ENCODE peak calls at places on chromosomes 2 and 18, in six cellular contexts. W, M, F, B, I and E are unnamed samples.

GRCh38 chr18:59056706-59057492 is 82.8 kb upstream of the SEC11C start:
- DNase-seq in W (peak; percentile 54), M (peak; percentile 39), F (peak; percentile 46), B (peak; percentile 32), I (peak; percentile 36), E (peak; percentile 32)

GRCh38 chr2:42752299-42752698 is 11.6 kb downstream of the OXER1 start:
- DNase-seq in W (no peak), M (no peak), F (no peak), B (no peak), I (no peak), E (no peak)

GRCh38 chr2:237876056-237876439 is 16.6 kb downstream of the RAMP1 start:
- DNase-seq in W (no peak), M (no peak), F (no peak), B (no peak), I (no peak), E (no peak)

GRCh38 chr2:72350852-72351251 is 203.2 kb upstream of the CYP26B1 start:
- DNase-seq in W (no peak), M (no peak), F (no peak), B (no peak), I (no peak), E (no peak)

GRCh38 chr18:903703-904102 is 968 bp upstream of the ADCYAP1 start:
- DNase-seq in W (no peak), M (peak; percentile 75), F (no peak), B (no peak), I (no peak), E (no peak)

GRCh38 chr2:200219400-200220113 is 86.9 kb upstream of the SPATS2L start:
- DNase-seq in W (no peak), M (no peak), F (no peak), B (no peak), I (peak; percentile 72), E (no peak)

GRCh38 chr2:61396005-61396404 is 74.9 kb downstream of the USP34 start:
- DNase-seq in W (no peak), M (no peak), F (no peak), B (no peak), I (peak; percentile 23), E (no peak)

GRCh38 chr2:236769981-236770671 is 200.5 kb downstream of the ACKR3 start:
- DNase-seq in W (no peak), M (no peak), F (peak; percentile 33), B (no peak), I (no peak), E (no peak)

GRCh38 chr18:70384181-70384790 is 95.4 kb downstream of the SOCS6 start:
- DNase-seq in W (no peak), M (no peak), F (no peak), B (no peak), I (peak; percentile 72), E (no peak)

GRCh38 chr2:166240387-166241313 is 112.8 kb upstream of the SCN1A start:
- DNase-seq in W (no peak), M (no peak), F (no peak), B (no peak), I (no peak), E (no peak)

GRCh38 chr2:118479020-118479419 is 368.4 kb downstream of the EN1 start:
- DNase-seq in W (no peak), M (no peak), F (no peak), B (no peak), I (no peak), E (no peak)

GRCh38 chr2:216299588-216299987 is 72.7 kb downstream of the MARCHF4 start:
- DNase-seq in W (no peak), M (no peak), F (no peak), B (no peak), I (no peak), E (no peak)

GRCh38 chr18:31233550-31234306 is 71.1 kb upstream of the DSC1 start:
- DNase-seq in W (no peak), M (no peak), F (no peak), B (no peak), I (peak; percentile 44), E (no peak)
- TF ChIP-seq TAF1 in W (no peak), M (no peak), F (no peak), B (no peak), I (no peak), E (no peak)

GRCh38 chr2:74982581-74982980 is 24.1 kb downstream of the POLE4 start:
- DNase-seq in W (no peak), M (no peak), F (no peak), B (no peak), I (peak; percentile 24), E (no peak)

GRCh38 chr2:74985983-74986382 is 27.5 kb downstream of the POLE4 start:
- DNase-seq in W (peak; percentile 10), M (no peak), F (no peak), B (no peak), I (no peak), E (no peak)

GRCh38 chr2:74984017-74984416 is 25.6 kb downstream of the POLE4 start:
- DNase-seq in W (peak; percentile 41), M (no peak), F (no peak), B (no peak), I (no peak), E (no peak)

GRCh38 chr2:74984947-74985637 is 26.6 kb downstream of the POLE4 start:
- DNase-seq in W (peak; percentile 11), M (no peak), F (no peak), B (no peak), I (no peak), E (no peak)

GRCh38 chr2:74983606-74984005 is 25.2 kb downstream of the POLE4 start:
- DNase-seq in W (no peak), M (no peak), F (no peak), B (no peak), I (no peak), E (no peak)
- TF ChIP-seq TAF1 in W (no peak), M (no peak), F (no peak), B (no peak), I (no peak), E (no peak)

GRCh38 chr2:138819964-138820363 is 39.8 kb upstream of the NXPH2 start:
- DNase-seq in W (no peak), M (no peak), F (no peak), B (no peak), I (no peak), E (no peak)

GRCh38 chr2:138823651-138824050 is 43.5 kb upstream of the NXPH2 start:
- DNase-seq in W (no peak), M (no peak), F (no peak), B (no peak), I (no peak), E (no peak)

GRCh38 chr2:138814123-138814883 is 34.1 kb upstream of the NXPH2 start:
- DNase-seq in W (no peak), M (peak; percentile 10), F (no peak), B (no peak), I (peak; percentile 35), E (no peak)

DNA sequence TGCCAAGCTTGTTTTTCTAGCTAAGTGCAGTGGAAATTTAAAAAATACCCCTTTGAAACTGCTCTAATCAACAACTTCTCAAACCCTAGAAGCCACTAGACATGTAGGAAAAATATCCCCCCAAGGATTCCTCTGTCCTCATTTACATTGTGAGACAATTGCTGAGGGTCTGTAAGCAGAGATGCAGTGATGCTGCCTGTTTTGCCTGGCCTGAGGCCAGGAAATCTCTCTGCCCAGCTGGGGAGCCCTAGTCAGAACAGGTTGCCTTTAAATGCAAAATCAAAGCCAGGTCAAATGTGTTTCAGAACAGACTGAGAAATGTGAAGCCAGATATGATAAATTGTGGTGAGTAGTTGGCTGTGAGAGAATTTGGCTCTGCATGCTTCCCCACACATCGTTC is 38.3 kb upstream of the NXPH2 start:
- DNase-seq in W (peak; percentile 28), M (no peak), F (no peak), B (no peak), I (no peak), E (no peak)
- TF ChIP-seq TAF1 in W (no peak), M (no peak), F (no peak), B (no peak), I (no peak), E (no peak)

DNA sequence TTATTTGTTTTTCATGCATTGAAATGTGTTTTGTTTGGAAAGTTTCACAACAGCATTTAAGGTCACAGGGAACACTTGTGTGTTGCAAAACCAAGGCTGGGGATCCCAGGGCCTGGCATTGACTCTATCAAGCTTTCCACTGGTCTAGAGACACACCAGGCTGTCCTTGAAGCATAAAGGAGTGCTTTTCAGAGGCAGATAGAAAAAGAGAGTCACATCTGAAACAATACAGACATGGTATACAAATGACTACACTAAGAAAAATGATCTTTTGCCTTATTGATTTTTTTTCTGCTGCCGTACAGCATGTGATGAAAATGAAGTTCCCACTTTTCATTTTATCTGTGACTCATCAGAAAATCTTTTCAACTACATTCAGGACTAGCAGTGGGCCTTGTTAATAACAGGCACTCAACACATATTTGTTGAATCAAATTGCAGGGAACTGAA is 61.9 kb upstream of the ZCCHC2 start:
- DNase-seq in W (no peak), M (no peak), F (no peak), B (no peak), I (peak; percentile 99), E (no peak)
- TF ChIP-seq TAF1 in W (no peak), M (no peak), F (no peak), B (no peak), I (no peak), E (no peak)

GRCh38 chr2:226159875-226160479 is 639.6 kb downstream of the IRS1 start:
- DNase-seq in W (no peak), M (no peak), F (peak; percentile 2), B (no peak), I (peak; percentile 99), E (no peak)
- TF ChIP-seq TAF1 in W (no peak), M (no peak), F (no peak), B (no peak), I (no peak), E (no peak)

GRCh38 chr2:168336786-168337388 is 89.5 kb upstream of the STK39 start:
- DNase-seq in W (no peak), M (no peak), F (peak; percentile 60), B (no peak), I (peak; percentile 69), E (no peak)
- TF ChIP-seq TAF1 in W (no peak), M (no peak), F (no peak), B (no peak), I (no peak), E (no peak)

GRCh38 chr18:36303203-36303844 is 5.8 kb downstream of the FHOD3 start:
- DNase-seq in W (no peak), M (no peak), F (no peak), B (no peak), I (no peak), E (no peak)

GRCh38 chr18:36302676-36303075 is 5.2 kb downstream of the FHOD3 start:
- DNase-seq in W (no peak), M (no peak), F (no peak), B (no peak), I (no peak), E (no peak)

GRCh38 chr18:36304723-36305122 is 7.2 kb downstream of the FHOD3 start:
- DNase-seq in W (no peak), M (no peak), F (no peak), B (no peak), I (no peak), E (no peak)

GRCh38 chr18:36300211-36300610 is 2.7 kb downstream of the FHOD3 start:
- DNase-seq in W (no peak), M (no peak), F (no peak), B (no peak), I (no peak), E (no peak)

DNA sequence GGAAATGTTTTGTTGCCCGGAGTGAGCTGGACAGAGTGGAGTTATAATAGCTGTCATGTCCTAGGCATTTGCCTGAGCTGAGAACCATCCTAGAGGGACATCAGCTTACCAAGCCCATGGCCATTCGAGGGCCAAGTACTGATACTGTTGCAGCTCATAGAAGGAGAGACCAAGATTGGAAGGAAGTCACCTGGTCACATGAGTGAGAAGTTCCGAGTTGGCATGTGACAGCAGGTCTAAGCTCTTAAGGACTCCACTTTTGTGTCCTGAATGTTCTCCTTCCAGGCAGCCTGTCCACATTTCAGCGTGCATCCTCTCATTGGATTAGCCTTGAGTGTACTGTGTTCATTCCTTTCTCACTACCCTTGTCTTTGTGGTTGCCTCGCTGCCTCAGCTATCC is 4.4 kb downstream of the FHOD3 start:
- DNase-seq in W (no peak), M (no peak), F (no peak), B (no peak), I (no peak), E (no peak)
- TF ChIP-seq TAF1 in W (no peak), M (no peak), F (no peak), B (no peak), I (no peak), E (no peak)